ENCODE peak calls at places on chromosomes 7 and 10, in seven cellular contexts. T, Y, G, S, C, Q and H are unnamed samples.

GRCh38 chr7:69076566-69076965 is 521.7 kb upstream of the AUTS2 start:
- DNase-seq in S (no peak), C (no peak), Y (no peak), G (no peak), Q (no peak), T (no peak), H (no peak)

GRCh38 chr10:33801705-33802104 is 467.2 kb upstream of the NRP1 start:
- DNase-seq in T (peak), C (peak), Q (no peak), S (no peak), G (no peak), Y (peak), H (no peak)

GRCh38 chr10:30348378-30348776 is 701 bp downstream of the MTPAP start:
- DNase-seq in T (peak), C (no peak), Y (no peak), S (no peak), Q (no peak), G (peak), H (no peak)

GRCh38 chr7:155533120-155533826 is 13.1 kb downstream of the CNPY1 start:
- DNase-seq in T (no peak), S (no peak), C (no peak), G (no peak), Q (peak), Y (no peak), H (peak)

GRCh38 chr7:114426824-114427223 is 12.2 kb downstream of the FOXP2 start:
- DNase-seq in Q (no peak), G (no peak), C (no peak), Y (peak), T (peak), S (no peak), H (no peak)

GRCh38 chr7:129644634-129645230 is 33.2 kb downstream of the NRF1 start:
- DNase-seq in Q (no peak), S (no peak), C (peak), T (peak), Y (peak), G (no peak), H (peak)

GRCh38 chr10:70649526-70649925 is 22.8 kb upstream of the ADAMTS14 start:
- DNase-seq in T (peak), G (no peak), Q (no peak), C (no peak), Y (no peak), S (peak), H (no peak)

GRCh38 chr7:1948377-1948796 is 278.3 kb downstream of the ELFN1 start:
- DNase-seq in S (no peak), Q (no peak), Y (no peak), C (no peak), T (no peak), G (no peak), H (no peak)

GRCh38 chr10:78927257-78927995 is 141.3 kb upstream of the ZMIZ1 start:
- DNase-seq in Y (peak), G (no peak), S (no peak), Q (no peak), T (no peak), C (no peak), H (no peak)

GRCh38 chr10:130138479-130138866 is 2.3 kb downstream of the GLRX3 start:
- DNase-seq in S (peak), C (peak), T (peak), Y (peak), Q (no peak), G (no peak), H (no peak)

GRCh38 chr7:964401-965231 is 10.1 kb upstream of the ADAP1 start:
- DNase-seq in Q (no peak), Y (no peak), G (no peak), S (no peak), C (peak), T (peak), H (peak)

GRCh38 chr10:46516660-46517416 is 39.6 kb downstream of the GPRIN2 start:
- DNase-seq in Y (no peak), C (no peak), S (no peak), T (peak), Q (peak), G (no peak), H (no peak)

GRCh38 chr10:86219271-86219670 is 147.3 kb downstream of the GRID1 start:
- DNase-seq in Q (no peak), S (no peak), G (no peak), Y (no peak), C (no peak), T (no peak), H (no peak)

GRCh38 chr10:89589091-89589725 is 53.8 kb upstream of the SLC16A12 start:
- DNase-seq in G (no peak), C (no peak), Q (no peak), S (no peak), Y (no peak), T (no peak), H (no peak)

GRCh38 chr10:132616170-132616994 is 78.8 kb downstream of the INPP5A start:
- DNase-seq in T (no peak), C (no peak), G (no peak), S (no peak), Y (no peak), Q (no peak), H (no peak)

GRCh38 chr10:116182426-116182825 is 90.6 kb downstream of the GFRA1 start:
- DNase-seq in C (no peak), Y (no peak), Q (no peak), S (no peak), G (no peak), T (no peak), H (no peak)

GRCh38 chr10:51602326-51602725 is 97.1 kb downstream of the CSTF2T start:
- DNase-seq in C (no peak), Y (no peak), G (no peak), T (peak), S (no peak), Q (no peak), H (no peak)

GRCh38 chr7:11343818-11344413 is 370.2 kb downstream of the PHF14 start:
- DNase-seq in C (peak), Y (peak), T (peak), S (peak), G (no peak), Q (no peak), H (peak)

GRCh38 chr7:6553460-6554044 is 2.3 kb upstream of the GRID2IP start:
- DNase-seq in C (no peak), S (no peak), Y (no peak), Q (no peak), T (no peak), G (no peak), H (peak)

GRCh38 chr10:6907877-6908530 is 327.9 kb upstream of the PRKCQ start:
- DNase-seq in S (no peak), T (no peak), G (no peak), C (no peak), Q (no peak), Y (no peak), H (no peak)

GRCh38 chr10:99435986-99436633 is 5.7 kb upstream of the GOT1 start:
- DNase-seq in Y (peak), Q (no peak), T (peak), S (peak), C (peak), G (no peak), H (peak)

GRCh38 chr10:89404648-89405047 is 9.7 kb upstream of the IFIT5 start:
- DNase-seq in Y (no peak), Q (no peak), T (no peak), G (no peak), S (no peak), C (no peak), H (no peak)

GRCh38 chr7:28586736-28587135 is 174.4 kb downstream of the CREB5 start:
- DNase-seq in C (no peak), T (no peak), G (no peak), Y (no peak), S (no peak), Q (no peak), H (peak)

GRCh38 chr7:81624021-81624630 is 145.7 kb downstream of the HGF start:
- DNase-seq in Y (no peak), C (peak), T (peak), Q (no peak), G (no peak), S (no peak), H (no peak)

GRCh38 chr7:159218216-159219006 is 73.7 kb upstream of the VIPR2 start:
- DNase-seq in T (no peak), Y (no peak), Q (peak), C (no peak), S (no peak), G (no peak), H (no peak)

GRCh38 chr7:112204072-112204775 is 2.0 kb downstream of the DOCK4 start:
- DNase-seq in Y (no peak), Q (no peak), T (no peak), C (no peak), S (no peak), G (no peak), H (peak)

GRCh38 chr7:151390594-151391357 is 19.1 kb downstream of the WDR86 start:
- DNase-seq in Y (no peak), C (no peak), T (no peak), Q (no peak), G (no peak), S (peak), H (no peak)

GRCh38 chr10:96991313-96991841 is 159.3 kb downstream of the LCOR start:
- DNase-seq in C (no peak), Y (no peak), S (no peak), Q (no peak), G (no peak), T (peak), H (no peak)
- TF ChIP-seq RAD21 in C (no peak), Y (no peak), S (no peak), Q (no peak), G (no peak), T (no peak), H (no peak)

DNA sequence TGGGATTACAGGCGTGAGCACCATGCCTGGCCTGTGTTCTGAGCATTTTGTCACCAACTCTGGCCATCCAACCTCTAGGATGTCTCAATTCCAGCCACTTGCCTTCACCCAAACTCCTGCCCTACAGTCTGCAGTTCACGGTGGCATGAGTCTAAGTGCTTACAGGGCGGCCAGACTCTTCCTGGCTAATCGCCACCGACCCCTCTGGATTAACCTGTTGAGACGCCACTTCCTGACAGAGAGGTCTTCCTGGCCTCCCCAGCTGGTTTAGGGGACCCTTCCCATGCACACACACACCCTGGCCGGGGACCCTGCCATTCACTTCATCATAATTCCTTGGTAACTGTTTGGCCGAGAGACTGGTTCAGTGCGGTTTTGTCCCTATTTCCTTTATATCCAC is 211.5 kb upstream of the SH2B2 start:
- DNase-seq in Y (no peak), C (no peak), G (no peak), Q (no peak), T (no peak), S (no peak), H (no peak)
- H2AFZ ChIP-seq in Y (no peak), C (no peak), G (no peak), Q (no peak), T (no peak), S (no peak), H (no peak)

GRCh38 chr7:56007167-56007652 is 42.8 kb downstream of the NIPSNAP2 start:
- DNase-seq in Y (no peak), T (no peak), G (no peak), C (peak), S (no peak), Q (no peak), H (no peak)
- TF ChIP-seq RAD21 in Y (no peak), T (no peak), G (no peak), C (no peak), S (no peak), Q (no peak), H (no peak)

DNA sequence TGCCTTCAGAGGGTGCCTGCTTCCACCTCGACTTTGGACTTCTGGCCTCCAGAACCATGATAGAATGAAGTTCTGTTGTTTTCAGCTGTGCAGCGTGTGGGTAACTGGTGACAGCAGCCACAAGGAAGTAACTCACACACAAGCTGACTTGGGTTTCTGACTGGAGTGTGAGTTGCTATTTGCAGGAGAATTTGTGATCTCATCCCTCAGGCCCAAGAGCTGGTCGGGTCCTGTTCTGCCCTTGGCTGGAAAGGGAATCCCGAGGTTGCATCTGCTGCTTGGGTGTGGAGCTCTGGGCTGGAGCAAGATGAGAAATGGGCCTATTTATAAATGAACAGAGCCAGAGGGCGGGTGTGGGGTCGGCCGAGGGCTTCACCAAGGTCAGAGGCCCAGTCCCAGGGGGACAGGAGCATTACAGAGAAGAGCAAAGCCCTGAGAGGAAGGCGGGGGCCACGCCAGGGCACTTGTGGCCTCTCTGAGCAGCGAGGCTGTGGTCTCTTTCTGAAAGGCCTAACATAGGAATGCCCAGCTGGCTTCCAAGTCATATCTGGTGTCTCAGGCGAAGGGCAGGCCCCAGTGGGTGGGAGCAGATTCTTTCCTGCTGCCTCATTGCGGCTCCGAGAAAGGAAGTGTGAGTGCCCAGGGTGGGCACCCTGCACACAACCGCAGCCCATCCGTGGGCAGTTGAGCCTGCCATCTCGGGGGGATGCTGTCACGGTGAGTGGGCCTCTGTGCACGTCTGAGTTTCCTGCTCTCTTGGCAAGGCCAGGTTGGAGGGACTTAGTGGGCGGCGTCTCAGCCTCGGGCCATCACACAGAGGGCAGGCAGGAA is 26.5 kb upstream of the C10orf71 start:
- DNase-seq in Q (peak), G (no peak), C (no peak), T (peak), S (no peak), Y (no peak), H (no peak)
- H2AFZ ChIP-seq in Q (no peak), G (no peak), C (no peak), T (no peak), S (peak), Y (no peak), H (no peak)

GRCh38 chr7:137642467-137642866 is 204.3 kb downstream of the DGKI start:
- DNase-seq in T (peak), Y (no peak), S (no peak), Q (no peak), C (no peak), G (no peak), H (no peak)

GRCh38 chr7:137636376-137636775 is 210.4 kb downstream of the DGKI start:
- DNase-seq in C (no peak), G (no peak), Q (no peak), T (peak), S (no peak), Y (no peak), H (no peak)

GRCh38 chr7:137642031-137642430 is 204.7 kb downstream of the DGKI start:
- DNase-seq in Q (no peak), C (no peak), Y (no peak), S (no peak), G (no peak), T (no peak), H (no peak)
- TF ChIP-seq RAD21 in Q (no peak), C (no peak), Y (no peak), S (no peak), G (no peak), T (no peak), H (no peak)

GRCh38 chr7:103810112-103810744 is 179.2 kb downstream of the RELN start:
- DNase-seq in G (no peak), S (peak), Q (no peak), Y (no peak), T (no peak), C (peak), H (peak)
- H2AFZ ChIP-seq in G (no peak), S (peak), Q (no peak), Y (no peak), T (peak), C (peak), H (no peak)

GRCh38 chr10:110868981-110869380 is 2.7 kb upstream of the PDCD4 start:
- DNase-seq in C (no peak), S (no peak), Y (no peak), G (no peak), T (no peak), Q (no peak), H (no peak)
- TF ChIP-seq RAD21 in C (no peak), S (no peak), Y (no peak), G (no peak), T (no peak), Q (no peak), H (no peak)

DNA sequence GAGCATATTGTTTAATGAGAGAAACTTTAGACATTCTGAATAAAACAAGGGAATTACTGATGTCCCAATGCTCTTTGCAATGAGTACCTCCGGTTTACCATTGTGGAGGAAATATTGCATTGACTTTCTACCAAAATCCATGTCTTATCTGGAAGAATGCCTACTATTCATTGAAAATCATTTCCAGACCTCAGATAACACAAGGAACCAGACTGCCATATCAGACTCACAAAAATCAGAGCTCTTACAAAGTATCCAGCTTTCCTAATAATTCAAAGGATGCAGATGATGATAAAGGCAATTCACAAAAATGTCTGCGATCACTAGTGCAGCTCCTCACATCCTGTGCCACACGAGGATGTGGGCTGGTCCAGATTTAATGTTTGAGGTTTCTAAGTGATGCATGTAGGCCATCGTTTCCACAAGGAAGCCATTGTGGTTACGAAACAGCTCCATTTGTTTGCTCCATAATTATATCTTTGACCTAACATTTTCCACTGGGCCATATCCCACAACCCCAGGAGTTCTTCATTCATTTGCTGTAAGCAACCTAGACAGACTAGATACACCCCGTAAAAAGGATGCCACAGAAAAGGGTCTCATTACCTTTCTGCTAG is 831.1 kb upstream of the C7orf33 start:
- DNase-seq in Q (no peak), Y (no peak), C (no peak), S (no peak), T (no peak), G (no peak), H (peak)
- H2AFZ ChIP-seq in Q (no peak), Y (no peak), C (no peak), S (no peak), T (no peak), G (no peak), H (no peak)

DNA sequence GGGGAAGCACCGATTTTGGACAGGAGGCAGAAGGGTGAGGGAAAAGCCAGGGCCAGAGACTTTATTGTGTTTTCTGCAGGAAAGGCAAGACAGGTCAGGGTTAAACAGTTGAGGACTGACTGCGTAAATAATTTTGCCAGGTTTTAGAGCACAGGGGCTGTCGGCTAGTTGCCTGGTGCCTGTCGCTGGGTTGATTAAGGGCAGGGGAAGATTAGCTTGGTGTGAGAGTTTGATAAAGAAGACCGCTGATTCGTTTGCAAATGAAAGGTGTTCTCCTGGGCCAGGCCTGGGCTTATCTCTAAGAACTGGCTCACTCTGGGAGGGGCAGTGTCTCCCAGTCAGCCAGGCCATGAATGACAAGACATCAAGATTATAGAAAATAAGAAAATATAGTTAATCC is 75.6 kb downstream of the SLC37A3 start:
- DNase-seq in G (no peak), Q (no peak), T (no peak), Y (no peak), S (peak), C (no peak), H (no peak)
- TF ChIP-seq RAD21 in G (no peak), Q (no peak), T (no peak), Y (no peak), S (no peak), C (no peak), H (no peak)